ENCODE peak calls at places on chromosomes 2 and 18, in seven cellular contexts. One of them, this sample, is unnamed.

GRCh38 chr18:13320891-13321425 is 102.4 kb downstream of the LDLRAD4 start:
- DNase-seq in heart left ventricle: no peak
- DNase-seq in fibroblast of the aortic adventitia: no peak
- DNase-seq in AG04449: no peak
- DNase-seq in RWPE1: no peak
- DNase-seq in GM20000: no peak
- DNase-seq in CD8-positive, alpha-beta T cell: no peak
- DNase-seq in this sample: no peak

GRCh38 chr2:164599954-164600589 is 21.2 kb downstream of the GRB14 start:
- DNase-seq in heart left ventricle: no peak
- DNase-seq in fibroblast of the aortic adventitia: peak; percentile 75
- DNase-seq in AG04449: peak; percentile 19
- DNase-seq in RWPE1: peak; percentile 55
- DNase-seq in GM20000: peak; percentile 29
- DNase-seq in CD8-positive, alpha-beta T cell: no peak
- DNase-seq in this sample: peak; percentile 30

GRCh38 chr2:172288603-172289002 is 138.8 kb upstream of the ITGA6 start:
- DNase-seq in heart left ventricle: no peak
- DNase-seq in fibroblast of the aortic adventitia: no peak
- DNase-seq in AG04449: no peak
- DNase-seq in RWPE1: peak; percentile 60
- DNase-seq in GM20000: no peak
- DNase-seq in CD8-positive, alpha-beta T cell: peak; percentile 78
- DNase-seq in this sample: no peak

GRCh38 chr2:127911737-127912136 is 26.0 kb upstream of the AMMECR1L start:
- DNase-seq in heart left ventricle: no peak
- DNase-seq in fibroblast of the aortic adventitia: no peak
- DNase-seq in AG04449: no peak
- DNase-seq in RWPE1: no peak
- DNase-seq in GM20000: no peak
- DNase-seq in CD8-positive, alpha-beta T cell: no peak
- DNase-seq in this sample: no peak

GRCh38 chr18:79857082-79857661 is 59.4 kb downstream of the KCNG2 start:
- DNase-seq in heart left ventricle: no peak
- DNase-seq in fibroblast of the aortic adventitia: peak; percentile 58
- DNase-seq in AG04449: no peak
- DNase-seq in RWPE1: no peak
- DNase-seq in GM20000: no peak
- DNase-seq in CD8-positive, alpha-beta T cell: no peak
- DNase-seq in this sample: no peak

GRCh38 chr2:120317180-120317533 is 28.8 kb upstream of the INHBB start:
- DNase-seq in heart left ventricle: no peak
- DNase-seq in fibroblast of the aortic adventitia: no peak
- DNase-seq in AG04449: no peak
- DNase-seq in RWPE1: no peak
- DNase-seq in GM20000: no peak
- DNase-seq in CD8-positive, alpha-beta T cell: no peak
- DNase-seq in this sample: no peak

GRCh38 chr2:150133623-150134022 is 353.8 kb downstream of the RND3 start:
- DNase-seq in heart left ventricle: no peak
- DNase-seq in fibroblast of the aortic adventitia: peak; percentile 90
- DNase-seq in AG04449: no peak
- DNase-seq in RWPE1: peak; percentile 94
- DNase-seq in GM20000: peak; percentile 28
- DNase-seq in CD8-positive, alpha-beta T cell: no peak
- DNase-seq in this sample: peak; percentile 21

GRCh38 chr2:8985561-8986326 is 17.7 kb downstream of the MBOAT2 start:
- DNase-seq in heart left ventricle: no peak
- DNase-seq in fibroblast of the aortic adventitia: peak; percentile 35
- DNase-seq in AG04449: no peak
- DNase-seq in RWPE1: no peak
- DNase-seq in GM20000: no peak
- DNase-seq in CD8-positive, alpha-beta T cell: no peak
- DNase-seq in this sample: no peak

GRCh38 chr2:11876436-11876835 is 130.0 kb downstream of the LPIN1 start:
- DNase-seq in heart left ventricle: no peak
- DNase-seq in fibroblast of the aortic adventitia: no peak
- DNase-seq in AG04449: no peak
- DNase-seq in RWPE1: no peak
- DNase-seq in GM20000: no peak
- DNase-seq in CD8-positive, alpha-beta T cell: peak; percentile 4
- DNase-seq in this sample: no peak

GRCh38 chr2:8643238-8643995 is 38.4 kb upstream of the ID2 start:
- DNase-seq in heart left ventricle: no peak
- DNase-seq in fibroblast of the aortic adventitia: no peak
- DNase-seq in AG04449: no peak
- DNase-seq in RWPE1: no peak
- DNase-seq in GM20000: no peak
- DNase-seq in CD8-positive, alpha-beta T cell: no peak
- DNase-seq in this sample: no peak

GRCh38 chr2:49801898-49802297 is 647.6 kb upstream of the FSHR start:
- DNase-seq in heart left ventricle: no peak
- DNase-seq in fibroblast of the aortic adventitia: no peak
- DNase-seq in AG04449: no peak
- DNase-seq in RWPE1: no peak
- DNase-seq in GM20000: no peak
- DNase-seq in CD8-positive, alpha-beta T cell: no peak
- DNase-seq in this sample: no peak

GRCh38 chr2:55511508-55512124 is 7.9 kb upstream of the CFAP36 start:
- DNase-seq in heart left ventricle: no peak
- DNase-seq in fibroblast of the aortic adventitia: peak; percentile 56
- DNase-seq in AG04449: no peak
- DNase-seq in RWPE1: peak; percentile 43
- DNase-seq in GM20000: no peak
- DNase-seq in CD8-positive, alpha-beta T cell: no peak
- DNase-seq in this sample: no peak

GRCh38 chr2:60553496-60553991 is at the start of gene BCL11A:
- DNase-seq in heart left ventricle: peak; percentile 67
- DNase-seq in fibroblast of the aortic adventitia: peak; percentile 57
- DNase-seq in AG04449: peak; percentile 61
- DNase-seq in RWPE1: peak; percentile 60
- DNase-seq in GM20000: peak; percentile 63
- DNase-seq in CD8-positive, alpha-beta T cell: no peak
- DNase-seq in this sample: no peak

GRCh38 chr2:133062946-133063345 is 392.9 kb upstream of the LYPD1 start:
- DNase-seq in heart left ventricle: no peak
- DNase-seq in fibroblast of the aortic adventitia: peak; percentile 25
- DNase-seq in AG04449: no peak
- DNase-seq in RWPE1: no peak
- DNase-seq in GM20000: no peak
- DNase-seq in CD8-positive, alpha-beta T cell: no peak
- DNase-seq in this sample: no peak

GRCh38 chr2:198016244-198016643 is 211.9 kb downstream of the PLCL1 start:
- DNase-seq in heart left ventricle: no peak
- DNase-seq in fibroblast of the aortic adventitia: no peak
- DNase-seq in AG04449: no peak
- DNase-seq in RWPE1: no peak
- DNase-seq in GM20000: no peak
- DNase-seq in CD8-positive, alpha-beta T cell: no peak
- DNase-seq in this sample: no peak

GRCh38 chr2:236113425-236113824 is 54.8 kb downstream of the GBX2 start:
- DNase-seq in heart left ventricle: peak; percentile 23
- DNase-seq in fibroblast of the aortic adventitia: no peak
- DNase-seq in AG04449: no peak
- DNase-seq in RWPE1: no peak
- DNase-seq in GM20000: no peak
- DNase-seq in CD8-positive, alpha-beta T cell: no peak
- DNase-seq in this sample: no peak

GRCh38 chr2:158936978-158937377 is 31.5 kb upstream of the TANC1 start:
- DNase-seq in heart left ventricle: no peak
- DNase-seq in fibroblast of the aortic adventitia: peak; percentile 90
- DNase-seq in AG04449: no peak
- DNase-seq in RWPE1: peak; percentile 73
- DNase-seq in GM20000: no peak
- DNase-seq in CD8-positive, alpha-beta T cell: no peak
- DNase-seq in this sample: no peak

GRCh38 chr2:88067189-88067588 is 436 bp upstream of the SMYD1 start:
- DNase-seq in heart left ventricle: no peak
- DNase-seq in fibroblast of the aortic adventitia: no peak
- DNase-seq in AG04449: no peak
- DNase-seq in RWPE1: no peak
- DNase-seq in GM20000: no peak
- DNase-seq in CD8-positive, alpha-beta T cell: no peak
- DNase-seq in this sample: no peak

GRCh38 chr2:231362785-231363184 is 32.7 kb upstream of the B3GNT7 start:
- DNase-seq in heart left ventricle: no peak
- DNase-seq in fibroblast of the aortic adventitia: no peak
- DNase-seq in AG04449: no peak
- DNase-seq in RWPE1: no peak
- DNase-seq in GM20000: peak; percentile 13
- DNase-seq in CD8-positive, alpha-beta T cell: no peak
- DNase-seq in this sample: no peak

GRCh38 chr2:64327510-64328414 is 126.2 kb upstream of the LGALSL start:
- DNase-seq in heart left ventricle: no peak
- DNase-seq in fibroblast of the aortic adventitia: no peak
- DNase-seq in AG04449: no peak
- DNase-seq in RWPE1: peak; percentile 12
- DNase-seq in GM20000: peak; percentile 36
- DNase-seq in CD8-positive, alpha-beta T cell: peak; percentile 76
- DNase-seq in this sample: peak; percentile 46

GRCh38 chr2:232979871-232980461 is 33.1 kb downstream of the NGEF start:
- DNase-seq in heart left ventricle: no peak
- DNase-seq in fibroblast of the aortic adventitia: peak; percentile 53
- DNase-seq in AG04449: no peak
- DNase-seq in RWPE1: peak; percentile 74
- DNase-seq in GM20000: no peak
- DNase-seq in CD8-positive, alpha-beta T cell: peak; percentile 36
- DNase-seq in this sample: no peak

GRCh38 chr2:159615187-159615935 is 987 bp downstream of the BAZ2B start:
- DNase-seq in heart left ventricle: peak; percentile 93
- DNase-seq in fibroblast of the aortic adventitia: peak; percentile 90
- DNase-seq in AG04449: no peak
- DNase-seq in RWPE1: peak; percentile 80
- DNase-seq in GM20000: peak; percentile 79
- DNase-seq in CD8-positive, alpha-beta T cell: peak; percentile 68
- DNase-seq in this sample: peak; percentile 77

GRCh38 chr2:128280901-128281321 is 37.8 kb downstream of the HS6ST1 start:
- DNase-seq in heart left ventricle: peak; percentile 68
- DNase-seq in fibroblast of the aortic adventitia: peak; percentile 25
- DNase-seq in AG04449: no peak
- DNase-seq in RWPE1: no peak
- DNase-seq in GM20000: no peak
- DNase-seq in CD8-positive, alpha-beta T cell: no peak
- DNase-seq in this sample: no peak

GRCh38 chr2:106546376-106546990 is 59.3 kb downstream of the CD8B2 start:
- DNase-seq in heart left ventricle: no peak
- DNase-seq in fibroblast of the aortic adventitia: no peak
- DNase-seq in AG04449: no peak
- DNase-seq in RWPE1: no peak
- DNase-seq in GM20000: no peak
- DNase-seq in CD8-positive, alpha-beta T cell: no peak
- DNase-seq in this sample: no peak
- TF ChIP-seq CTCF in heart left ventricle: no peak
- TF ChIP-seq CTCF in fibroblast of the aortic adventitia: no peak
- TF ChIP-seq CTCF in AG04449: no peak
- TF ChIP-seq CTCF in RWPE1: no peak
- TF ChIP-seq CTCF in GM20000: no peak
- TF ChIP-seq CTCF in CD8-positive, alpha-beta T cell: no peak
- TF ChIP-seq CTCF in this sample: no peak

GRCh38 chr2:113390133-113390849 is 47.2 kb upstream of the ZNG1B start:
- DNase-seq in heart left ventricle: no peak
- DNase-seq in fibroblast of the aortic adventitia: peak; percentile 82
- DNase-seq in AG04449: peak; percentile 28
- DNase-seq in RWPE1: peak; percentile 45
- DNase-seq in GM20000: peak; percentile 84
- DNase-seq in CD8-positive, alpha-beta T cell: peak; percentile 63
- DNase-seq in this sample: peak; percentile 77
- TF ChIP-seq CTCF in heart left ventricle: peak; percentile 95
- TF ChIP-seq CTCF in fibroblast of the aortic adventitia: peak; percentile 70
- TF ChIP-seq CTCF in AG04449: peak; percentile 80
- TF ChIP-seq CTCF in RWPE1: peak; percentile 92
- TF ChIP-seq CTCF in GM20000: peak; percentile 75
- TF ChIP-seq CTCF in CD8-positive, alpha-beta T cell: peak; percentile 86
- TF ChIP-seq CTCF in this sample: peak; percentile 73

GRCh38 chr2:70140978-70141753 is 49.7 kb downstream of the C2orf42 start:
- DNase-seq in heart left ventricle: no peak
- DNase-seq in fibroblast of the aortic adventitia: peak; percentile 25
- DNase-seq in AG04449: no peak
- DNase-seq in RWPE1: peak; percentile 87
- DNase-seq in GM20000: peak; percentile 72
- DNase-seq in CD8-positive, alpha-beta T cell: peak; percentile 78
- DNase-seq in this sample: peak; percentile 76

GRCh38 chr2:70143314-70144150 is 47.3 kb downstream of the C2orf42 start:
- DNase-seq in heart left ventricle: no peak
- DNase-seq in fibroblast of the aortic adventitia: peak; percentile 53
- DNase-seq in AG04449: no peak
- DNase-seq in RWPE1: no peak
- DNase-seq in GM20000: peak; percentile 65
- DNase-seq in CD8-positive, alpha-beta T cell: peak; percentile 70
- DNase-seq in this sample: no peak

GRCh38 chr2:70142590-70143313 is 48.1 kb downstream of the C2orf42 start:
- DNase-seq in heart left ventricle: peak; percentile 100
- DNase-seq in fibroblast of the aortic adventitia: peak; percentile 99
- DNase-seq in AG04449: peak; percentile 88
- DNase-seq in RWPE1: peak; percentile 98
- DNase-seq in GM20000: peak; percentile 98
- DNase-seq in CD8-positive, alpha-beta T cell: peak; percentile 100
- DNase-seq in this sample: peak; percentile 97

GRCh38 chr2:70144443-70145167 is 46.2 kb downstream of the C2orf42 start:
- DNase-seq in heart left ventricle: no peak
- DNase-seq in fibroblast of the aortic adventitia: no peak
- DNase-seq in AG04449: no peak
- DNase-seq in RWPE1: no peak
- DNase-seq in GM20000: peak; percentile 18
- DNase-seq in CD8-positive, alpha-beta T cell: no peak
- DNase-seq in this sample: no peak

GRCh38 chr2:70141754-70142589 is 48.8 kb downstream of the C2orf42 start:
- DNase-seq in heart left ventricle: no peak
- DNase-seq in fibroblast of the aortic adventitia: peak; percentile 50
- DNase-seq in AG04449: no peak
- DNase-seq in RWPE1: peak; percentile 36
- DNase-seq in GM20000: no peak
- DNase-seq in CD8-positive, alpha-beta T cell: no peak
- DNase-seq in this sample: peak; percentile 60
- TF ChIP-seq CTCF in heart left ventricle: no peak
- TF ChIP-seq CTCF in fibroblast of the aortic adventitia: no peak
- TF ChIP-seq CTCF in AG04449: no peak
- TF ChIP-seq CTCF in RWPE1: no peak
- TF ChIP-seq CTCF in GM20000: no peak
- TF ChIP-seq CTCF in CD8-positive, alpha-beta T cell: no peak
- TF ChIP-seq CTCF in this sample: no peak

DNA sequence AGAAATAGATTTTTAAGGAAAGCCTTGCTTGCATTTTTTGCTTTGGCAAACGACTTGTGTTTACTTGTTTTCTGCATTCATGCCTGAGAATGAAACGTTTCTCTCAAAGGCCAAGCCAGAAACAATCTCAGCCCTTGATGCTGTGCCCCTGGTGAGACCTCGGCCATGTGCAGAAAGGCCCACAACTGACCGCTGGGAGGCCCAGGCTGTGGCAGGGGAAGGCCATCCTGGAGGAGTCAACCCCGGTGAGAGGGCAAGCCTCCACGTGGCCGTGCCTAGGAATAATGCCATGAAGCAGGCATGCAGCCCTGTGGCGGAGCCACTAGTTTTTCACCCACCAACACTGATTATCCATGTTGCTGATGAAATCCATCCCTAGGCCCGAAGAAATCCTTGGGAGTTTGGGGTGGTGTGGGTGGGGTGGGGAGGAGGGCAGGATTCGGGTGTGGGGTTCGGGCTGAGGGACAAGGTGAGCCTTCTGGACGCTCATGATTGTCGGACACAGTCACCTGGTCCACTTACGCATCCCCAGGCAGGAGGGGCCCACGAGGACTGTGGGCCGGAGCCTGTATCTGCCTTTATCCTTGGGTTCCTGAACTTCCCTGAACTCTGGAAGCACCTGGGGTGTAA is 107.5 kb upstream of the APCDD1 start:
- DNase-seq in heart left ventricle: no peak
- DNase-seq in fibroblast of the aortic adventitia: no peak
- DNase-seq in AG04449: no peak
- DNase-seq in RWPE1: no peak
- DNase-seq in GM20000: no peak
- DNase-seq in CD8-positive, alpha-beta T cell: no peak
- DNase-seq in this sample: no peak
- TF ChIP-seq CTCF in heart left ventricle: no peak
- TF ChIP-seq CTCF in fibroblast of the aortic adventitia: no peak
- TF ChIP-seq CTCF in AG04449: no peak
- TF ChIP-seq CTCF in RWPE1: no peak
- TF ChIP-seq CTCF in GM20000: no peak
- TF ChIP-seq CTCF in CD8-positive, alpha-beta T cell: no peak
- TF ChIP-seq CTCF in this sample: no peak